ENCODE peak calls at places on chromosomes 2 and 18, in eight cellular contexts. L is progenitor cell of endocrine pancreas, M is type B pancreatic cell, A is fibroblast of mammary gland, Z is suprapubic skin, G is WTC11, H is GM23338, W is heart right ventricle. I is an unnamed sample.
A peak's percentile ranks its signal among the peaks of the same experiment; 100 is the strongest.

GRCh38 chr18:54919412-54919811 is 39.8 kb downstream of the CCDC68 start:
- DNase-seq in L (no peak), M (no peak), A (no peak), Z (no peak), G (no peak), H (no peak), W (no peak), I (no peak)

GRCh38 chr2:12263730-12264129 is 453.0 kb upstream of the TRIB2 start:
- DNase-seq in L (no peak), M (no peak), A (no peak), Z (no peak), G (no peak), H (peak; percentile 56), W (no peak), I (no peak)

GRCh38 chr2:23503682-23504081 is 118.7 kb downstream of the KLHL29 start:
- DNase-seq in L (no peak), M (no peak), A (no peak), Z (no peak), G (no peak), H (no peak), W (no peak), I (no peak)

GRCh38 chr2:120765031-120765910 is 29.6 kb downstream of the GLI2 start:
- DNase-seq in L (no peak), M (peak; percentile 48), A (peak; percentile 37), Z (peak; percentile 74), G (peak; percentile 11), H (no peak), W (peak; percentile 46), I (no peak)

GRCh38 chr2:32360416-32360815 is 3.6 kb downstream of the BIRC6 start:
- DNase-seq in L (no peak), M (no peak), A (peak; percentile 72), Z (no peak), G (no peak), H (no peak), W (no peak), I (no peak)

GRCh38 chr2:238682536-238682935 is 165.3 kb upstream of the TWIST2 start:
- DNase-seq in L (no peak), M (no peak), A (no peak), Z (no peak), G (no peak), H (no peak), W (no peak), I (no peak)

GRCh38 chr2:17740203-17740602 is 13.4 kb downstream of the SMC6 start:
- DNase-seq in L (no peak), M (no peak), A (no peak), Z (no peak), G (no peak), H (no peak), W (no peak), I (no peak)

GRCh38 chr2:84486436-84487115 is 27.5 kb upstream of the SUCLG1 start:
- DNase-seq in L (no peak), M (no peak), A (peak; percentile 6), Z (no peak), G (no peak), H (no peak), W (no peak), I (no peak)

GRCh38 chr2:197073701-197074433 is 147.4 kb upstream of the PGAP1 start:
- DNase-seq in L (no peak), M (no peak), A (peak; percentile 24), Z (no peak), G (no peak), H (no peak), W (peak; percentile 54), I (no peak)

GRCh38 chr18:48488388-48488850 is 50.4 kb upstream of the CTIF start:
- DNase-seq in L (no peak), M (no peak), A (peak; percentile 82), Z (no peak), G (no peak), H (peak; percentile 9), W (peak; percentile 81), I (no peak)

GRCh38 chr2:111904726-111905476 is 6.5 kb downstream of the MERTK start:
- DNase-seq in L (no peak), M (no peak), A (no peak), Z (no peak), G (no peak), H (no peak), W (peak; percentile 38), I (no peak)

GRCh38 chr2:128196026-128196822 is 105.2 kb downstream of the UGGT1 start:
- DNase-seq in L (no peak), M (no peak), A (peak; percentile 35), Z (no peak), G (no peak), H (peak; percentile 31), W (no peak), I (peak; percentile 11)

GRCh38 chr2:234490239-234491074 is 6.4 kb downstream of the ARL4C start:
- DNase-seq in L (no peak), M (no peak), A (no peak), Z (no peak), G (no peak), H (no peak), W (no peak), I (no peak)

GRCh38 chr2:172095146-172095904 is 7.4 kb downstream of the DLX2 start:
- DNase-seq in L (no peak), M (peak; percentile 78), A (peak; percentile 62), Z (no peak), G (peak; percentile 79), H (peak; percentile 85), W (no peak), I (no peak)

GRCh38 chr18:48452863-48453323 is 43.7 kb upstream of the ZBTB7C start:
- DNase-seq in L (no peak), M (no peak), A (no peak), Z (no peak), G (no peak), H (no peak), W (no peak), I (no peak)

GRCh38 chr2:205216580-205216979 is 465.7 kb upstream of the NRP2 start:
- DNase-seq in L (no peak), M (no peak), A (peak; percentile 2), Z (no peak), G (no peak), H (no peak), W (no peak), I (no peak)

GRCh38 chr2:226362991-226363390 is 436.6 kb downstream of the IRS1 start:
- DNase-seq in L (no peak), M (no peak), A (peak; percentile 55), Z (no peak), G (no peak), H (no peak), W (no peak), I (no peak)

GRCh38 chr2:153354406-153354805 is 124.2 kb downstream of the RPRM start:
- DNase-seq in L (no peak), M (no peak), A (no peak), Z (no peak), G (no peak), H (no peak), W (no peak), I (no peak)

GRCh38 chr2:158748925-158749590 is 46.1 kb upstream of the DAPL1 start:
- DNase-seq in L (no peak), M (no peak), A (no peak), Z (no peak), G (no peak), H (no peak), W (peak; percentile 45), I (no peak)

GRCh38 chr2:216791303-216791702 is 68.6 kb downstream of the TNP1 start:
- DNase-seq in L (no peak), M (no peak), A (no peak), Z (no peak), G (no peak), H (no peak), W (no peak), I (no peak)

GRCh38 chr2:224359569-224359968 is 42.3 kb downstream of the FAM124B start:
- DNase-seq in L (no peak), M (no peak), A (no peak), Z (no peak), G (peak; percentile 58), H (peak; percentile 75), W (no peak), I (peak; percentile 78)

GRCh38 chr2:190679813-190680591 is 31.1 kb downstream of the NAB1 start:
- DNase-seq in L (peak; percentile 12), M (peak; percentile 69), A (peak; percentile 41), Z (no peak), G (peak; percentile 83), H (peak; percentile 87), W (no peak), I (peak; percentile 31)

GRCh38 chr2:204533629-204534370 is 11.5 kb upstream of the PARD3B start:
- DNase-seq in L (no peak), M (no peak), A (peak; percentile 23), Z (no peak), G (no peak), H (no peak), W (no peak), I (no peak)

DNA sequence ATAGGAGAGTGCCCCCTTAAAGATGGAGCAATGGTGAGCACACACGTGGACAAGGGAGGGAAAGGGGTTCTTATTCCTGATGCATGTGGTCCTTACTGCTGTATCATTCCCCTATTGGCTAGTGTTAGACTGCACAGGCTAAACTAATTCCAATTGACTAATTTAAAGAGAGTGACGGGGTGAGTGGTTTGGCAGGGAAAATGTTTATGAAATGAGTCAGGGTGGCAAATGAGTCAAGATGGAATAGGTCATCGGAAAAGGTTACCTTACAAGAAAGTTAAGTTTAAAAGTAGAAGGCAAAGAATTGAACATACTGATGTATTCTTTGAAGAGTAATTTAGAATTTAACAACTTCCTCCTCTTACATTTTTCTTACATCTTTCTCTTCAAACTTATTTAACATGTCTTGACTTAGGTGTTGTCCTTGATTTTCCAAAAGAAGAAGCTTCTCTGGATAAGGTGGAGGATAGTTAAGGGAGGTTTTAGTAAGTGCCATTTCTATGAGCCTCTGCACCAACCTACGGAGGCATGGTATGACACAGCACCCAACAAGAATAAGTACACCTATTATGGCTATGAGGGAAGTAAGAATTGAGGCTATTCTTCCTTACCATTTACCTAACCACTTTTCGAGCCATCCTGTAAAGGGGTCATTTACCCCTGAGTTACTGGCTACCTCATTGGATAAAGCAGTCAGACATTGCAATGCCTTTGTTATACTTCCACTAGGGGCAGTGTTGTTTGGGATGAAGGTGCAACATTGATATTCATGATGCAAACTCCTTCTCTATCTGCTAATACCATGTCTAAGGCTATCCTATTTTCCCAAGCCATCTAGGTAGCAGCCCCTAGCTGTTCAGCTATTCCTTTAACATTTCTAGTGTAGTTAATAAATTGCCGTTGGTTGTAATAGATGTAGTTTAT is 1345.8 kb upstream of the LRRTM1 start:
- DNase-seq in L (no peak), M (no peak), A (no peak), Z (no peak), G (no peak), H (peak; percentile 42), W (no peak), I (no peak)
- TF ChIP-seq CTCF in L (peak; percentile 8), M (peak; percentile 54), A (no peak), Z (no peak), G (peak; percentile 17), H (peak; percentile 58), W (no peak), I (peak; percentile 55)

GRCh38 chr2:42931147-42931817 is 138.9 kb upstream of the HAAO start:
- DNase-seq in L (no peak), M (no peak), A (peak; percentile 25), Z (no peak), G (peak; percentile 71), H (peak; percentile 80), W (no peak), I (peak; percentile 77)
- TF ChIP-seq CTCF in L (peak; percentile 53), M (peak; percentile 46), A (peak; percentile 17), Z (no peak), G (peak; percentile 55), H (peak; percentile 90), W (peak; percentile 30), I (peak; percentile 85)

GRCh38 chr18:36769611-36770314 is 59.0 kb downstream of the TPGS2 start:
- DNase-seq in L (no peak), M (no peak), A (no peak), Z (no peak), G (peak; percentile 77), H (peak; percentile 74), W (no peak), I (peak; percentile 48)
- TF ChIP-seq CTCF in L (peak; percentile 35), M (peak; percentile 39), A (peak; percentile 13), Z (no peak), G (peak; percentile 51), H (peak; percentile 86), W (peak; percentile 42), I (peak; percentile 83)

GRCh38 chr2:49044680-49045079 is 109.6 kb downstream of the FSHR start:
- DNase-seq in L (no peak), M (no peak), A (no peak), Z (no peak), G (no peak), H (peak; percentile 65), W (no peak), I (peak; percentile 43)
- TF ChIP-seq CTCF in L (peak; percentile 48), M (peak; percentile 64), A (no peak), Z (no peak), G (no peak), H (peak; percentile 65), W (peak; percentile 30), I (peak; percentile 73)

I was measured in WERI-Rb-1.